ENCODE peak calls at places on chromosomes 13 and 19, in six cellular contexts. M, S, I, L, A and D are unnamed samples.

GRCh38 chr13:28355046-28355821 is 139.7 kb downstream of the FLT1 start:
- DNase-seq in I (no peak), A (no peak), L (no peak), M (no peak), S (no peak), D (no peak)

GRCh38 chr13:80529734-80530133 is 188.8 kb upstream of the SPRY2 start:
- DNase-seq in M (no peak), S (no peak), I (no peak), L (no peak), A (no peak), D (no peak)

GRCh38 chr13:75507027-75508001 is 25.3 kb upstream of the TBC1D4 start:
- DNase-seq in M (no peak), S (no peak), I (no peak), A (no peak), L (no peak), D (peak; percentile 95)

GRCh38 chr19:45187421-45188100 is 9.0 kb downstream of the BLOC1S3 start:
- DNase-seq in M (no peak), S (no peak), L (no peak), A (no peak), I (no peak), D (peak; percentile 31)

GRCh38 chr13:40377783-40378182 is 288.7 kb downstream of the FOXO1 start:
- DNase-seq in A (no peak), S (no peak), I (no peak), M (no peak), L (no peak), D (no peak)

GRCh38 chr13:44382635-44383145 is 9.1 kb downstream of the SERP2 start:
- DNase-seq in M (no peak), A (peak; percentile 51), I (no peak), S (no peak), L (peak; percentile 12), D (no peak)

GRCh38 chr13:97967948-97968347 is 14.5 kb downstream of the IPO5 start:
- DNase-seq in A (no peak), S (no peak), L (no peak), I (peak; percentile 29), M (no peak), D (peak; percentile 64)

GRCh38 chr19:18539372-18539771 is 4.0 kb downstream of the FKBP8 start:
- DNase-seq in L (no peak), A (no peak), M (no peak), S (no peak), I (no peak), D (no peak)

GRCh38 chr19:40831502-40832430 is 18.5 kb downstream of the CYP2A6 start:
- DNase-seq in A (peak; percentile 90), S (peak; percentile 90), M (no peak), I (peak; percentile 52), L (peak; percentile 92), D (no peak)

GRCh38 chr13:87999141-87999765 is 328.1 kb downstream of the SLITRK5 start:
- DNase-seq in L (no peak), I (no peak), A (no peak), S (no peak), M (no peak), D (no peak)

GRCh38 chr19:10417598-10418280 is 2.6 kb upstream of the PDE4A start:
- DNase-seq in A (no peak), I (no peak), M (no peak), L (no peak), S (no peak), D (no peak)

GRCh38 chr19:57212109-57212508 is 18.7 kb upstream of the AURKC start:
- DNase-seq in A (no peak), L (no peak), S (no peak), M (no peak), I (no peak), D (no peak)

GRCh38 chr13:73268306-73268705 is 209.5 kb downstream of the KLF5 start:
- DNase-seq in L (no peak), A (no peak), I (no peak), S (no peak), M (no peak), D (no peak)

GRCh38 chr19:45179063-45179847 is 671 bp downstream of the BLOC1S3 start:
- DNase-seq in I (no peak), M (no peak), A (no peak), S (no peak), L (peak; percentile 25), D (peak; percentile 43)

GRCh38 chr13:97386832-97387486 is 47.0 kb upstream of the RAP2A start:
- DNase-seq in I (no peak), L (peak; percentile 54), A (no peak), M (no peak), S (no peak), D (no peak)

GRCh38 chr13:111219306-111219705 is 101.1 kb upstream of the TEX29 start:
- DNase-seq in S (no peak), I (no peak), M (no peak), L (peak; percentile 37), A (no peak), D (no peak)

GRCh38 chr13:111489301-111489700 is 168.9 kb downstream of the TEX29 start:
- DNase-seq in A (no peak), M (no peak), L (no peak), I (no peak), S (no peak), D (no peak)

GRCh38 chr13:96946709-96947311 is 47.5 kb downstream of the OXGR1 start:
- DNase-seq in L (no peak), A (no peak), M (no peak), S (no peak), I (no peak), D (peak; percentile 11)

GRCh38 chr13:25654332-25654731 is 282.6 kb downstream of the ATP8A2 start:
- DNase-seq in I (no peak), A (no peak), S (no peak), L (no peak), M (no peak), D (no peak)

GRCh38 chr19:29267701-29268100 is 54.8 kb upstream of the UQCRFS1 start:
- DNase-seq in M (no peak), A (no peak), S (no peak), L (no peak), I (no peak), D (no peak)

GRCh38 chr13:42405665-42406390 is 133.9 kb downstream of the AKAP11 start:
- DNase-seq in S (no peak), I (no peak), M (peak; percentile 97), A (no peak), L (no peak), D (no peak)

GRCh38 chr19:16288544-16288943 is 36.1 kb upstream of the KLF2 start:
- DNase-seq in A (no peak), S (no peak), M (no peak), I (no peak), L (no peak), D (no peak)

GRCh38 chr19:40284501-40285352 is at the start of gene AKT2:
- DNase-seq in A (peak; percentile 31), M (peak; percentile 48), S (no peak), I (peak; percentile 18), L (peak; percentile 12), D (no peak)

GRCh38 chr13:29481603-29482002 is 113.9 kb downstream of the SLC7A1 start:
- DNase-seq in L (no peak), M (no peak), I (no peak), S (no peak), A (no peak), D (no peak)

GRCh38 chr19:39811064-39811463 is 22.9 kb downstream of the DYRK1B start:
- DNase-seq in A (no peak), S (no peak), I (no peak), L (no peak), M (no peak), D (no peak)

GRCh38 chr13:29760561-29760960 is 89.9 kb downstream of the UBL3 start:
- DNase-seq in L (no peak), S (no peak), I (no peak), A (no peak), M (no peak), D (no peak)

GRCh38 chr19:39083983-39084731 is at the start of gene ACP7:
- DNase-seq in S (no peak), M (no peak), A (no peak), L (peak; percentile 8), I (no peak), D (no peak)

GRCh38 chr19:13150919-13151604 is 851 bp downstream of the IER2 start:
- DNase-seq in S (no peak), A (peak; percentile 28), L (peak; percentile 35), M (no peak), I (peak; percentile 19), D (peak; percentile 21)

GRCh38 chr13:48545608-48546007 is 12.7 kb upstream of the RCBTB2 start:
- DNase-seq in M (no peak), I (no peak), A (no peak), S (no peak), L (no peak), D (no peak)

GRCh38 chr13:112747256-112747655 is 57.4 kb downstream of the ATP11A start:
- DNase-seq in A (no peak), I (no peak), S (no peak), M (no peak), L (peak; percentile 32), D (peak; percentile 76)

GRCh38 chr13:45441633-45442032 is 23.1 kb upstream of the COG3 start:
- DNase-seq in A (no peak), S (peak; percentile 16), L (no peak), I (no peak), M (peak; percentile 60), D (no peak)

GRCh38 chr19:2631213-2631821 is 71.2 kb downstream of the GNG7 start:
- DNase-seq in L (no peak), A (no peak), I (no peak), M (no peak), S (no peak), D (no peak)

GRCh38 chr19:2627855-2628254 is 74.6 kb downstream of the GNG7 start:
- DNase-seq in L (no peak), S (no peak), A (no peak), M (no peak), I (no peak), D (no peak)

GRCh38 chr19:2628597-2628996 is 73.9 kb downstream of the GNG7 start:
- DNase-seq in A (no peak), M (no peak), S (no peak), L (no peak), I (no peak), D (no peak)

GRCh38 chr19:2629491-2630351 is 72.8 kb downstream of the GNG7 start:
- DNase-seq in M (no peak), S (no peak), A (no peak), I (peak; percentile 48), L (peak; percentile 62), D (no peak)

GRCh38 chr19:2630352-2631001 is 72.0 kb downstream of the GNG7 start:
- DNase-seq in A (no peak), S (no peak), M (no peak), L (no peak), I (no peak), D (no peak)
- H3K4me1 ChIP-seq in A (no peaks in the 10 kb centered on the region), S (peaks cover 11% of the 10 kb centered on the region), M (peaks cover 47% of the 10 kb centered on the region), L (peaks cover 34% of the 10 kb centered on the region), I (peaks cover 28% of the 10 kb centered on the region), D (peaks cover 90% of the 10 kb centered on the region)

GRCh38 chr19:11924886-11925583 is at the start of gene ZNF700:
- DNase-seq in M (peak; percentile 92), L (peak; percentile 98), A (peak; percentile 98), S (peak; percentile 16), I (peak; percentile 99), D (peak; percentile 97)
- TF ChIP-seq POLR2A in M (peak; percentile 96), L (peak; percentile 95), A (peak; percentile 87), S (no peak), I (peak; percentile 81), D (peak; percentile 23)

GRCh38 chr19:2547033-2547680 is 71.2 kb downstream of the GADD45B start:
- DNase-seq in M (no peak), A (no peak), L (no peak), S (no peak), I (no peak), D (no peak)
- H3K27ac ChIP-seq in M (no peak overlapping the region), A (no peak overlapping the region), L (no peak overlapping the region), S (peak overlapping the region; percentile 97), I (peak overlapping the region; percentile 95), D (peak overlapping the region; percentile 100)

GRCh38 chr19:35446194-35446593 is 1.9 kb upstream of the FFAR2 start:
- DNase-seq in L (no peak), I (no peak), S (no peak), M (no peak), A (no peak), D (no peak)
- H3K4me1 ChIP-seq in L (peaks cover 8% of the 10 kb centered on the region), I (no peaks in the 10 kb centered on the region), S (no peaks in the 10 kb centered on the region), M (peaks cover 58% of the 10 kb centered on the region), A (no peaks in the 10 kb centered on the region), D (no peaks in the 10 kb centered on the region)